ENCODE peak calls at places on chromosomes 7 and 10, in seven cellular contexts. I is suprapubic skin, D is Peyer's patch, A is ovary, N is transverse colon, U is K562, O is sigmoid colon. G is an unnamed sample.

GRCh38 chr7:2066251-2066919 is 166.4 kb downstream of the MAD1L1 start:
- DNase-seq in I (no peak), D (no peak), A (no peak), N (no peak), U (no peak), O (no peak), G (no peak)

GRCh38 chr10:121662945-121663917 is 65.0 kb upstream of the FGFR2 start:
- DNase-seq in I (no peak), D (no peak), A (no peak), N (peak; percentile 35), U (peak; percentile 30), O (no peak), G (no peak)

GRCh38 chr10:47415520-47416304 is 31.6 kb upstream of the ZNF488 start:
- DNase-seq in I (no peak), D (no peak), A (no peak), N (no peak), U (no peak), O (no peak), G (no peak)

GRCh38 chr7:118186491-118186890 is 2.5 kb downstream of the LSM8 start:
- DNase-seq in I (no peak), D (no peak), A (no peak), N (no peak), U (no peak), O (no peak), G (no peak)

GRCh38 chr10:70797840-70798239 is 12.7 kb upstream of the TBATA start:
- DNase-seq in I (no peak), D (no peak), A (no peak), N (no peak), U (no peak), O (no peak), G (no peak)

GRCh38 chr7:121288894-121289293 is 39.9 kb upstream of the WNT16 start:
- DNase-seq in I (no peak), D (no peak), A (no peak), N (no peak), U (no peak), O (no peak), G (no peak)

GRCh38 chr10:74208081-74208480 is 57.1 kb downstream of the ADK start:
- DNase-seq in I (no peak), D (peak; percentile 58), A (no peak), N (peak; percentile 51), U (no peak), O (no peak), G (no peak)

GRCh38 chr10:103709341-103709920 is 145.9 kb downstream of the SH3PXD2A start:
- DNase-seq in I (no peak), D (no peak), A (no peak), N (no peak), U (no peak), O (no peak), G (no peak)

GRCh38 chr7:139682136-139683013 is 95.4 kb downstream of the HIPK2 start:
- DNase-seq in I (no peak), D (no peak), A (no peak), N (no peak), U (peak; percentile 13), O (no peak), G (no peak)

GRCh38 chr10:74755273-74755672 is 71.1 kb upstream of the KAT6B start:
- DNase-seq in I (no peak), D (no peak), A (no peak), N (no peak), U (no peak), O (no peak), G (no peak)

GRCh38 chr10:82238291-82238690 is 363.3 kb downstream of the NRG3 start:
- DNase-seq in I (no peak), D (no peak), A (no peak), N (no peak), U (no peak), O (no peak), G (no peak)

GRCh38 chr7:10790910-10791309 is 182.8 kb upstream of the PHF14 start:
- DNase-seq in I (no peak), D (no peak), A (no peak), N (no peak), U (no peak), O (no peak), G (no peak)

GRCh38 chr7:20306499-20306946 is 24.2 kb upstream of the ITGB8 start:
- DNase-seq in I (no peak), D (no peak), A (no peak), N (no peak), U (no peak), O (no peak), G (no peak)

GRCh38 chr10:132861116-132861691 is 75.3 kb upstream of the NKX6-2 start:
- DNase-seq in I (peak; percentile 61), D (peak; percentile 27), A (peak; percentile 2), N (no peak), U (no peak), O (peak; percentile 54), G (peak; percentile 45)

GRCh38 chr10:97428572-97428981 is 2.6 kb downstream of the PGAM1 start:
- DNase-seq in I (no peak), D (no peak), A (no peak), N (no peak), U (no peak), O (no peak), G (no peak)

GRCh38 chr10:97435211-97435610 is 9.2 kb downstream of the PGAM1 start:
- DNase-seq in I (no peak), D (no peak), A (no peak), N (no peak), U (no peak), O (no peak), G (no peak)

GRCh38 chr10:97434557-97434956 is 8.6 kb downstream of the PGAM1 start:
- DNase-seq in I (no peak), D (no peak), A (no peak), N (no peak), U (no peak), O (no peak), G (no peak)

GRCh38 chr10:97434055-97434454 is 8.1 kb downstream of the PGAM1 start:
- DNase-seq in I (no peak), D (no peak), A (no peak), N (no peak), U (no peak), O (no peak), G (no peak)

DNA sequence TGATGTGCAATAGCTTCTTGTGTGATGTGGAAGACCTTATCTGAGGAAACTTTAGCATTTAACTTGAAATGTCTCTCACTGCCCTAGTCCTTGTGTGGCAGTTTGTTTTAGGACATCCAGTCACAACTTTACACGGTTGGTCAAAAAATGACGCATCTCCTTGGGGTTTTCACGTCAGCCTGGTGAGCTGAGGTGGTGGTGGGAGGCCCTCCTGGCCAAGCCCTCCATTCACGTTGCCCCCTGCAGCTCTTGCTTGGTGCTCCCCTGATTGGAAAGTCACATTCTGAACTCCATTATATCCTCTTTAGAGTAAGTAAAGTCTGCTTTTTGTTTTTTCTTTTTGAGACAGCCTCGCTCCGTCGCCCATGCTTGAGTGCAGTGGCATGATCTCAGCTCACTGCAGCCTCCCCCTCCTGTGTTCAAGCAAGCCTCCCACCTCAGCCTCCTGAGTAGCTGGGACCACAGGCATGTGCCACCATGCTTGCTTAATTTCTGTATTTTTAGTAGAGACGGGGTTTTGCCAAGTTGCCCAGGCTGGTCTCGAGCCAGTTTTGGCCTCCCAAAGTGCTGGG is 7.5 kb downstream of the PGAM1 start:
- DNase-seq in I (no peak), D (no peak), A (no peak), N (no peak), U (no peak), O (no peak), G (no peak)
- TF ChIP-seq POLR2A in I (no peak), D (no peak), A (no peak), N (no peak), U (peak; percentile 69), O (no peak), G (no peak)

DNA sequence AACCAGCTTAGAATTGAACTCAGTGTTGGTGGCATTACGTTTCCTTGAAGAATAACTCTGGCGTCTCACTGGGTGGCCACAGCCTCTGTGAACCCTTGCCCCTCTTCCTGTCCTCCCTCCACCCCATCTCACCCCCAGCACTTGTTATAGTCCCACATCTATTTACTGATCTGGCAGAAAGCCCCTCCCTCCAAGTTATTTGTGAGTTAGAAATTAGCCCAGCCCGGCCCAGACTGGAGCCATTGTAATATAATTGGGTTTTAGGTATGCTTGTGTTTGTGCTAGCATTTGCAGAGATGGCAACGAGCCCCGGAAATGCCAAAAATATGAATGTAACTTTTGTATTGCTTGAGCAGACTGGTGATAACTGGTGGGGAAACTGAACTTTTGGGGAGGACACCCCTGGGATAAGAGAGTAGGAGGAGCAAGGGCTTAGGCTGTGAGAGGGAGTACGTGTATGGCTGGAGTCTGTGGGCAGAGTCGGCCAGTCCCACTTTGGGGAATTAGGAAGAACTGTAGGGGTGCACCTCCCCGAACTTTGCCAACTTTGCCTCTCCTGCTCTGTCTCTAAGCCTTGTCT is 19.4 kb upstream of the TRIM8 start:
- DNase-seq in I (no peak), D (no peak), A (no peak), N (no peak), U (no peak), O (no peak), G (no peak)
- H3K4me1 ChIP-seq in I (peaks cover 68% of the 10 kb centered on the region), D (no peaks in the 10 kb centered on the region), A (peaks cover 13% of the 10 kb centered on the region), N (peaks cover 58% of the 10 kb centered on the region), U (peaks cover 2% of the 10 kb centered on the region), O (no peaks in the 10 kb centered on the region), G (peaks cover 16% of the 10 kb centered on the region)

GRCh38 chr10:125808047-125808446 is 15.0 kb downstream of the UROS start:
- DNase-seq in I (no peak), D (no peak), A (no peak), N (no peak), U (no peak), O (no peak), G (no peak)
- TF ChIP-seq POLR2A in I (no peak), D (no peak), A (no peak), N (no peak), U (no peak), O (no peak), G (no peak)

DNA sequence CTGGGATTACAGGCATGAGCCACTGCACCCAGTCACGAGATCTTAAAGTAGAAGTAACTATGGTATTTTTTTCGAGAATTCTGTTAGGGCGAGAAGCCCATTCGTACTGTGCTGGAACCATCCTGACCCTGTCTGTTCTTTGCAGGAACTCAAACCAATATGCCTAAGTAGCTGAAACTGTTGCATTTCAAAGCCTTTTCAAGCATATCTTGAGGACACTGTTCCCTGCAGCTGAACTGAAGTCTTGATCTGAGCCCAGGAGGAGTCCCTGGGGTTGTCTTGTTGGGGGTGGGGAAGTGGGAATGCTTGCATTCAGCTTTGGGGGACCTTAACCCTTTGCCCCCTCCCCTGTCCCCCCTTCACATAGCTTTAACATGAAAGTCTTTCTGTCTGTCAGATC is 61.5 kb downstream of the CUX1 start:
- DNase-seq in I (no peak), D (no peak), A (no peak), N (no peak), U (no peak), O (no peak), G (no peak)
- H3K4me1 ChIP-seq in I (peaks cover 29% of the 10 kb centered on the region), D (peaks cover 5% of the 10 kb centered on the region), A (peaks cover 18% of the 10 kb centered on the region), N (peaks cover 93% of the 10 kb centered on the region), U (peaks cover 34% of the 10 kb centered on the region), O (no peaks in the 10 kb centered on the region), G (no peaks in the 10 kb centered on the region)

GRCh38 chr7:50530771-50531170 is 34.4 kb downstream of the DDC start:
- DNase-seq in I (no peak), D (no peak), A (no peak), N (no peak), U (no peak), O (no peak), G (no peak)
- TF ChIP-seq POLR2A in I (no peak), D (no peak), A (no peak), N (no peak), U (no peak), O (no peak), G (no peak)

G was measured in breast epithelium.